ENCODE peak calls at places on chromosomes 3 and 15, in four cellular contexts. One of them, this sample, is unnamed.

GRCh38 chr15:29819979-29820801 is 2.1 kb downstream of the TJP1 start:
- DNase-seq in fibroblast of mammary gland: no peak
- DNase-seq in heart right ventricle: no peak
- DNase-seq in A549: no peak
- DNase-seq in this sample: no peak

GRCh38 chr15:96209285-96209735 is 121.2 kb upstream of the NR2F2 start:
- DNase-seq in fibroblast of mammary gland: no peak
- DNase-seq in heart right ventricle: no peak
- DNase-seq in A549: no peak
- DNase-seq in this sample: no peak

GRCh38 chr15:51907136-51907862 is 64.3 kb downstream of the LEO1 start:
- DNase-seq in fibroblast of mammary gland: peak; percentile 49
- DNase-seq in heart right ventricle: no peak
- DNase-seq in A549: peak; percentile 69
- DNase-seq in this sample: peak; percentile 6

GRCh38 chr3:132292062-132292461 is 25.1 kb upstream of the ACP3 start:
- DNase-seq in fibroblast of mammary gland: peak; percentile 21
- DNase-seq in heart right ventricle: no peak
- DNase-seq in A549: no peak
- DNase-seq in this sample: no peak

GRCh38 chr15:37880009-37880834 is 54.2 kb upstream of the TMCO5A start:
- DNase-seq in fibroblast of mammary gland: peak; percentile 68
- DNase-seq in heart right ventricle: peak; percentile 6
- DNase-seq in A549: peak; percentile 22
- DNase-seq in this sample: peak; percentile 84

GRCh38 chr3:150710097-150710496 is 6.4 kb upstream of the ERICH6 start:
- DNase-seq in fibroblast of mammary gland: no peak
- DNase-seq in heart right ventricle: no peak
- DNase-seq in A549: no peak
- DNase-seq in this sample: no peak

GRCh38 chr3:182117583-182117982 is 405.9 kb downstream of the SOX2 start:
- DNase-seq in fibroblast of mammary gland: no peak
- DNase-seq in heart right ventricle: no peak
- DNase-seq in A549: no peak
- DNase-seq in this sample: peak; percentile 11

GRCh38 chr3:71066356-71066755 is 517.2 kb downstream of the FOXP1 start:
- DNase-seq in fibroblast of mammary gland: no peak
- DNase-seq in heart right ventricle: peak; percentile 40
- DNase-seq in A549: no peak
- DNase-seq in this sample: no peak

GRCh38 chr3:11155341-11156025 is 1.2 kb downstream of the HRH1 start:
- DNase-seq in fibroblast of mammary gland: peak; percentile 85
- DNase-seq in heart right ventricle: peak; percentile 55
- DNase-seq in A549: peak; percentile 78
- DNase-seq in this sample: peak; percentile 88

GRCh38 chr15:92811514-92811913 is 88.6 kb upstream of the CHD2 start:
- DNase-seq in fibroblast of mammary gland: no peak
- DNase-seq in heart right ventricle: no peak
- DNase-seq in A549: peak; percentile 80
- DNase-seq in this sample: no peak

GRCh38 chr3:62559831-62560445 is 186.6 kb upstream of the FEZF2 start:
- DNase-seq in fibroblast of mammary gland: peak; percentile 79
- DNase-seq in heart right ventricle: no peak
- DNase-seq in A549: peak; percentile 22
- DNase-seq in this sample: peak; percentile 77

GRCh38 chr3:107881517-107881916 is 209.3 kb downstream of the CD47 start:
- DNase-seq in fibroblast of mammary gland: no peak
- DNase-seq in heart right ventricle: no peak
- DNase-seq in A549: no peak
- DNase-seq in this sample: no peak

GRCh38 chr3:64814360-64814759 is 126.6 kb upstream of the ADAMTS9 start:
- DNase-seq in fibroblast of mammary gland: no peak
- DNase-seq in heart right ventricle: peak; percentile 13
- DNase-seq in A549: no peak
- DNase-seq in this sample: no peak

GRCh38 chr3:184544513-184544861 is 17.1 kb upstream of the EPHB3 start:
- DNase-seq in fibroblast of mammary gland: no peak
- DNase-seq in heart right ventricle: no peak
- DNase-seq in A549: no peak
- DNase-seq in this sample: no peak

GRCh38 chr3:52891164-52891563 is 6.2 kb downstream of the STIMATE start:
- DNase-seq in fibroblast of mammary gland: no peak
- DNase-seq in heart right ventricle: no peak
- DNase-seq in A549: no peak
- DNase-seq in this sample: no peak

GRCh38 chr3:131031660-131032059 is 5.0 kb downstream of the NEK11 start:
- DNase-seq in fibroblast of mammary gland: peak; percentile 62
- DNase-seq in heart right ventricle: no peak
- DNase-seq in A549: no peak
- DNase-seq in this sample: no peak

GRCh38 chr3:158509891-158510290 is 61.1 kb upstream of the MLF1 start:
- DNase-seq in fibroblast of mammary gland: no peak
- DNase-seq in heart right ventricle: no peak
- DNase-seq in A549: no peak
- DNase-seq in this sample: no peak

DNA sequence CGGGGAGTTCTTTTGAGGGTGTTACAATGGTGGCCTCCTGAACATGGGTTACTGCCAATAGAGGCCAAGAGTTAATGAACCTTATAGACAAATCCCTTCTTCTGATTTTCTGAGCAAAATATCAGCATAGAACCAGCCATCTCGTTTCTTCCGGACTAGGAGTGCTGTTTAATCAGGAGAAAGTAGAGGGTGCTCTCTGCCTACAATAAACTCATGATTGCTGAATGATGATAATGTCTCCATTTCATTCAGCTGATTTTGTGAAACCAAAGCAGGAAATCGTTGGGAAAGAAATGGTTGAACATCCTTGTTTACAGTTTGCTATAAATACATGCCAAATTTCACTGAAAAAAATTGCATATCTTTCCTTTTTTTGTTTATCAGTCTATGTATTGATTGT is 142.8 kb upstream of the PLSCR5 start:
- DNase-seq in fibroblast of mammary gland: peak; percentile 67
- DNase-seq in heart right ventricle: no peak
- DNase-seq in A549: peak; percentile 10
- DNase-seq in this sample: peak; percentile 89
- TF ChIP-seq CTCF in fibroblast of mammary gland: peak; percentile 58
- TF ChIP-seq CTCF in heart right ventricle: no peak
- TF ChIP-seq CTCF in A549: no peak
- TF ChIP-seq CTCF in this sample: peak; percentile 70

GRCh38 chr15:60906275-60906674 is 322.8 kb downstream of the RORA start:
- DNase-seq in fibroblast of mammary gland: no peak
- DNase-seq in heart right ventricle: no peak
- DNase-seq in A549: no peak
- DNase-seq in this sample: no peak
- H3K4me3 ChIP-seq in fibroblast of mammary gland: no peak overlapping the region
- H3K4me3 ChIP-seq in heart right ventricle: no peak overlapping the region
- H3K4me3 ChIP-seq in A549: no peak overlapping the region
- H3K4me3 ChIP-seq in this sample: no peak overlapping the region

GRCh38 chr3:44924102-44925084 is 50.0 kb downstream of the TGM4 start:
- DNase-seq in fibroblast of mammary gland: no peak
- DNase-seq in heart right ventricle: no peak
- DNase-seq in A549: no peak
- DNase-seq in this sample: peak; percentile 64

GRCh38 chr3:44926921-44927320 is 49.1 kb downstream of the ZDHHC3 start:
- DNase-seq in fibroblast of mammary gland: no peak
- DNase-seq in heart right ventricle: no peak
- DNase-seq in A549: no peak
- DNase-seq in this sample: no peak

GRCh38 chr3:44929782-44930181 is 46.2 kb downstream of the ZDHHC3 start:
- DNase-seq in fibroblast of mammary gland: no peak
- DNase-seq in heart right ventricle: no peak
- DNase-seq in A549: no peak
- DNase-seq in this sample: no peak

GRCh38 chr3:44923634-44924033 is 49.2 kb downstream of the TGM4 start:
- DNase-seq in fibroblast of mammary gland: no peak
- DNase-seq in heart right ventricle: no peak
- DNase-seq in A549: no peak
- DNase-seq in this sample: no peak

GRCh38 chr3:44926172-44926571 is 49.8 kb downstream of the ZDHHC3 start:
- DNase-seq in fibroblast of mammary gland: no peak
- DNase-seq in heart right ventricle: no peak
- DNase-seq in A549: no peak
- DNase-seq in this sample: no peak
- TF ChIP-seq CTCF in fibroblast of mammary gland: no peak
- TF ChIP-seq CTCF in heart right ventricle: no peak
- TF ChIP-seq CTCF in A549: no peak
- TF ChIP-seq CTCF in this sample: no peak

GRCh38 chr15:75673426-75674247 is 25.9 kb downstream of the SNX33 start:
- DNase-seq in fibroblast of mammary gland: peak; percentile 88
- DNase-seq in heart right ventricle: peak; percentile 90
- DNase-seq in A549: no peak
- DNase-seq in this sample: peak; percentile 88

GRCh38 chr15:75672646-75673425 is 25.1 kb downstream of the SNX33 start:
- DNase-seq in fibroblast of mammary gland: peak; percentile 52
- DNase-seq in heart right ventricle: no peak
- DNase-seq in A549: peak; percentile 32
- DNase-seq in this sample: peak; percentile 85

GRCh38 chr15:75671684-75672083 is 24.0 kb downstream of the SNX33 start:
- DNase-seq in fibroblast of mammary gland: no peak
- DNase-seq in heart right ventricle: no peak
- DNase-seq in A549: no peak
- DNase-seq in this sample: peak; percentile 19

GRCh38 chr15:75674366-75674765 is 26.7 kb downstream of the SNX33 start:
- DNase-seq in fibroblast of mammary gland: no peak
- DNase-seq in heart right ventricle: no peak
- DNase-seq in A549: no peak
- DNase-seq in this sample: no peak

GRCh38 chr15:75672111-75672602 is 24.4 kb downstream of the SNX33 start:
- DNase-seq in fibroblast of mammary gland: no peak
- DNase-seq in heart right ventricle: no peak
- DNase-seq in A549: no peak
- DNase-seq in this sample: no peak
- H3K4me3 ChIP-seq in fibroblast of mammary gland: no peak overlapping the region
- H3K4me3 ChIP-seq in heart right ventricle: no peak overlapping the region
- H3K4me3 ChIP-seq in A549: no peak overlapping the region
- H3K4me3 ChIP-seq in this sample: no peak overlapping the region

This sample was measured in choroid plexus epithelial cell.